ENCODE peak calls at places on chromosomes 13 and 19, in four cellular contexts. Z, Y, J and A are unnamed samples.

GRCh38 chr19:33569822-33570221 is 48.2 kb upstream of the PEPD start:
- DNase-seq in J (no peak), Y (no peak), Z (no peak), A (peak)

GRCh38 chr19:39310558-39311311 is 9.9 kb downstream of the LRFN1 start:
- DNase-seq in Y (peak), J (no peak), Z (no peak), A (peak)

GRCh38 chr13:20711301-20712044 is 8.0 kb downstream of the IL17D start:
- DNase-seq in Z (no peak), J (no peak), Y (peak), A (peak)

GRCh38 chr13:112619730-112620639 is 32.0 kb upstream of the TUBGCP3 start:
- DNase-seq in J (no peak), Y (peak), Z (no peak), A (peak)

GRCh38 chr19:1061987-1062386 is 5.0 kb upstream of the ARHGAP45 start:
- DNase-seq in Z (no peak), J (no peak), Y (no peak), A (no peak)

GRCh38 chr19:11483176-11484111 is 2.6 kb upstream of the ELAVL3 start:
- DNase-seq in Y (peak), Z (no peak), J (no peak), A (no peak)

GRCh38 chr19:35716735-35716984 is 1.1 kb upstream of the KMT2B start:
- DNase-seq in Z (no peak), J (no peak), Y (no peak), A (no peak)

GRCh38 chr13:24683833-24684599 is 3.8 kb downstream of the ATP12A start:
- DNase-seq in J (no peak), Y (peak), Z (peak), A (peak)

GRCh38 chr19:33241530-33242101 is 16.0 kb upstream of the SLC7A10 start:
- DNase-seq in J (no peak), Z (no peak), Y (no peak), A (peak)

GRCh38 chr13:101977475-101977874 is 424.4 kb downstream of the FGF14 start:
- DNase-seq in Y (no peak), J (no peak), Z (no peak), A (no peak)

GRCh38 chr19:55383789-55384575 is at the start of gene TMEM238:
- DNase-seq in Y (peak), J (no peak), Z (peak), A (peak)

GRCh38 chr13:100537486-100537885 is 51.1 kb downstream of the GGACT start:
- DNase-seq in Y (no peak), J (no peak), Z (no peak), A (no peak)

GRCh38 chr13:99228737-99229691 is 28.4 kb downstream of the UBAC2 start:
- DNase-seq in Z (peak), J (no peak), Y (no peak), A (no peak)

GRCh38 chr13:111122056-111122455 is 6.9 kb downstream of the ARHGEF7 start:
- DNase-seq in Z (peak), J (no peak), Y (no peak), A (no peak)

GRCh38 chr13:29457299-29457698 is 138.2 kb downstream of the SLC7A1 start:
- DNase-seq in Y (no peak), Z (peak), J (no peak), A (no peak)

GRCh38 chr19:15812059-15812722 is 3.3 kb downstream of the OR10H1 start:
- DNase-seq in Z (no peak), Y (no peak), J (no peak), A (no peak)

GRCh38 chr13:35157143-35157755 is 215.2 kb downstream of the NBEA start:
- DNase-seq in Z (peak), Y (no peak), J (no peak), A (peak)

GRCh38 chr13:108859202-108860012 is 230.0 kb downstream of the MYO16 start:
- DNase-seq in Y (no peak), J (no peak), Z (peak), A (peak)

GRCh38 chr19:8377598-8377997 is 12.6 kb upstream of the RAB11B start:
- DNase-seq in Z (no peak), J (no peak), Y (no peak), A (no peak)

GRCh38 chr13:71034018-71034417 is 833.0 kb downstream of the DACH1 start:
- DNase-seq in J (no peak), Y (no peak), Z (no peak), A (no peak)

GRCh38 chr19:13838071-13838942 is 38.6 kb upstream of the NANOS3 start:
- DNase-seq in J (no peak), Y (no peak), Z (no peak), A (no peak)

DNA sequence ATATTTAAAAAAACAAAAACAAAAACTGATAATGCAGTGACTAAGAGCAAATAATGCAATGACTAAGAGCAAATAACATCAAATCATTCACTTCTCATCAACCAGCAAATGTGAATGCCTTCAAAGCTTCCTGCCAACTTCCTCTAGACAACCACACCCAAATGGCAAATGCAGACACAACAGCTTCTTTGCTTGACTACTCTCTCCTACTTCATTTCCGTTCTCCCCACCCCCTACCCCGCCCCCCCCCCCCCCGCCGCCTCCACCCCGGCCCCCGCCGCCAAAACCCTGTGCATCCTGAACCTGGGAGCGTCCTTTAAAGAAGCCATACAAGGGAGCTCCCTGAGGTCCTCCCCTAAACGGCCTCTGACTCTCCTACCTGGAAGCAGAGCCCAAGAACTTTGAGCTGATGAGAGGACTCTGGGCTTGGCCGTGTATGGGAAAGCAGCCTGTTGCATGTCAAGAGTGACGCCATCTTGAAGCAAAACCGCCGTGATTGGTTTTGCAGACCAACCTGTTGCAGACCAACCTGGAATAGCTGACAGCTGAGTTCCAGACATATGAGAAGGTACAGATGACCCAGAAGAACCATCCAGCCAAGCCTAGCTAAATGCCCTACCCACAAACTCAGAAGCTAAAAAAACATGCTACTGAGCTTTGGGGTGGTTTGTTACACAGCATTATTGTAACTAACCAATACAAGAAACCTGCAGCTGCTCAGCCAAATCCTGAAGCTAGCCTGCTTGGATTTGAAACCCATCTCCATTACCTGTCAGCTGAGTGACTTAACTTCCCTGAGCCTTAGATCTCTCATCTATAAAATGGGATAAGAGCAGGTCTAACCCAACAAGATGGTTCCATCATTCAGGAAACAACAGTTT is 24.7 kb downstream of the TEX101 start:
- DNase-seq in Y (no peak), J (no peak), Z (no peak), A (no peak)
- H3K56ac ChIP-seq in Y (no peak), J (no peak), Z (no peak), A (no peak)

GRCh38 chr19:50509366-50509765 is 1.6 kb downstream of the JOSD2 start:
- DNase-seq in J (no peak), Y (no peak), Z (no peak), A (no peak)

GRCh38 chr19:50511069-50511822 is at the start of gene JOSD2:
- DNase-seq in Y (peak), J (peak), Z (peak), A (peak)

GRCh38 chr19:50512112-50512998 is 1.4 kb downstream of the ASPDH start:
- DNase-seq in J (no peak), Y (no peak), Z (no peak), A (no peak)

GRCh38 chr19:50510121-50510670 is 795 bp downstream of the JOSD2 start:
- DNase-seq in Y (no peak), Z (no peak), J (no peak), A (no peak)

GRCh38 chr19:50510700-50511068 is 307 bp downstream of the JOSD2 start:
- DNase-seq in Z (no peak), J (no peak), Y (no peak), A (peak)
- H3K56ac ChIP-seq in Z (peak), J (no peak), Y (no peak), A (peak)

GRCh38 chr19:3551808-3552095 is 5.6 kb downstream of the MFSD12 start:
- DNase-seq in Y (no peak), J (no peak), Z (no peak), A (no peak)
- H3K56ac ChIP-seq in Y (no peak), J (no peak), Z (no peak), A (no peak)

DNA sequence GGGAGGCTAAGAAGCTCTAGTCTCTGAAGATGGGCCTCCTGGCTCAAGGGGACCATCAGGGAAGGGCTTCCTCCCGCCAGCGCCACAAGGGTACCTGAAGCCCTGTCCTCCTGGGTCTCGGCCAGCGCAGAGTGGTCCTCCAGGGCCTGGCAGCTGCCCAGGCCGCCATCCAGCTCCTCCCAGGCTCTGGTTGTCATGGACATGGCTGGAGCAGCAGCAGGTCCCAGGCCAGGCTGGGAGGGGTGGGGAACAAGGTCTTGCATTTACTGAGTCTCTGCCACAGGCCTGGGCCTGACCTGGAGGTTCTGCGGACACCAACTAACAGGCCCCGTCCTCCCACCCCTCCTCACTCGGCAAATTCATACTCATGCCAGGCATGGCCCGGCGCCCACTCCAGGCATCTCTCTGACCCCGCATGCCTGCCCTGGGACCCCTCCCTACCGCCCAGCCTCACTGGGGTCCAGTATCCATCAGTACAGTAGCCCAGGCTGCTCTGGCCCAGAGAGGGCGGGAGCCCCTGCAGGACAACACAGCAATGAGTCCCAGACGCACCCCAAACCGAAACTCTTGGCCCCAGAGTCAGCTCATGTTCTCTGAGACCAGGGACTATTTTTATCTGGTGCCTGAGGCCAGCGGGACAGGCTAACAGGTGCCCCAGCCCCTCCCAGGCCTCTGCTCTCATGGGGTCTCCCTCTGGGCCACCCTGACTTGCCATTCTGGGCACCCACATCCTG is 938 bp downstream of the JSRP1 start:
- DNase-seq in Z (no peak), J (no peak), Y (no peak), A (no peak)
- H3K56ac ChIP-seq in Z (no peak), J (no peak), Y (no peak), A (no peak)

GRCh38 chr13:90912247-90912646 is 435.2 kb upstream of the MIR17HG start:
- DNase-seq in Y (no peak), J (no peak), Z (no peak), A (no peak)
- H3K56ac ChIP-seq in Y (no peak), J (no peak), Z (no peak), A (no peak)